ENCODE peak calls at places on chromosomes 4 and X, in nine cellular contexts. One of them, this sample, is unnamed.

GRCh38 chr4:45079616-45080015 is 353.3 kb upstream of the GNPDA2 start:
- DNase-seq in CD8-positive, alpha-beta T cell: no peak
- DNase-seq in fibroblast of lung: no peak
- DNase-seq in SK-N-SH: no peak
- DNase-seq in OCI-LY7: no peak
- DNase-seq in AG09309: no peak
- DNase-seq in stomach: no peak
- DNase-seq in HFF-Myc: no peak
- DNase-seq in kidney: no peak
- DNase-seq in this sample: no peak

GRCh38 chr4:40908297-40908696 is 158.5 kb downstream of the NSUN7 start:
- DNase-seq in AG09309: no peak
- DNase-seq in HFF-Myc: no peak
- DNase-seq in CD8-positive, alpha-beta T cell: no peak
- DNase-seq in fibroblast of lung: no peak
- DNase-seq in SK-N-SH: no peak
- DNase-seq in OCI-LY7: no peak
- DNase-seq in kidney: no peak
- DNase-seq in stomach: no peak
- DNase-seq in this sample: no peak

GRCh38 chr4:4880492-4880891 is 21.0 kb downstream of the MSX1 start:
- DNase-seq in stomach: no peak
- DNase-seq in HFF-Myc: no peak
- DNase-seq in CD8-positive, alpha-beta T cell: no peak
- DNase-seq in SK-N-SH: no peak
- DNase-seq in OCI-LY7: peak
- DNase-seq in AG09309: no peak
- DNase-seq in kidney: no peak
- DNase-seq in fibroblast of lung: no peak
- DNase-seq in this sample: no peak

GRCh38 chrX:113594504-113594903 is 753.9 kb upstream of the AMOT start:
- DNase-seq in HFF-Myc: no peak
- DNase-seq in AG09309: no peak
- DNase-seq in OCI-LY7: no peak
- DNase-seq in CD8-positive, alpha-beta T cell: no peak
- DNase-seq in fibroblast of lung: no peak
- DNase-seq in kidney: no peak
- DNase-seq in stomach: no peak
- DNase-seq in SK-N-SH: no peak
- DNase-seq in this sample: no peak

GRCh38 chrX:133838761-133839676 is 146.4 kb downstream of the GPC3 start:
- DNase-seq in CD8-positive, alpha-beta T cell: peak
- DNase-seq in HFF-Myc: peak
- DNase-seq in OCI-LY7: peak
- DNase-seq in fibroblast of lung: peak
- DNase-seq in AG09309: no peak
- DNase-seq in kidney: no peak
- DNase-seq in stomach: no peak
- DNase-seq in SK-N-SH: peak
- DNase-seq in this sample: no peak

GRCh38 chr4:127141857-127142256 is 490.9 kb upstream of the INTU start:
- DNase-seq in HFF-Myc: no peak
- DNase-seq in CD8-positive, alpha-beta T cell: no peak
- DNase-seq in SK-N-SH: no peak
- DNase-seq in kidney: no peak
- DNase-seq in OCI-LY7: no peak
- DNase-seq in fibroblast of lung: peak
- DNase-seq in stomach: no peak
- DNase-seq in AG09309: peak
- DNase-seq in this sample: no peak

GRCh38 chr4:108249397-108249796 is 80.7 kb upstream of the LEF1 start:
- DNase-seq in CD8-positive, alpha-beta T cell: no peak
- DNase-seq in AG09309: no peak
- DNase-seq in kidney: no peak
- DNase-seq in OCI-LY7: no peak
- DNase-seq in stomach: no peak
- DNase-seq in HFF-Myc: no peak
- DNase-seq in SK-N-SH: no peak
- DNase-seq in fibroblast of lung: no peak
- DNase-seq in this sample: no peak

GRCh38 chr4:23368081-23368697 is 521.7 kb downstream of the PPARGC1A start:
- DNase-seq in OCI-LY7: no peak
- DNase-seq in AG09309: no peak
- DNase-seq in fibroblast of lung: peak
- DNase-seq in HFF-Myc: no peak
- DNase-seq in stomach: peak
- DNase-seq in SK-N-SH: peak
- DNase-seq in kidney: no peak
- DNase-seq in CD8-positive, alpha-beta T cell: no peak
- DNase-seq in this sample: no peak

GRCh38 chr4:124104101-124104500 is 608.4 kb downstream of the ANKRD50 start:
- DNase-seq in AG09309: no peak
- DNase-seq in HFF-Myc: no peak
- DNase-seq in fibroblast of lung: no peak
- DNase-seq in stomach: no peak
- DNase-seq in kidney: no peak
- DNase-seq in OCI-LY7: no peak
- DNase-seq in SK-N-SH: no peak
- DNase-seq in CD8-positive, alpha-beta T cell: no peak
- DNase-seq in this sample: no peak

GRCh38 chr4:26056406-26056805 is 142.4 kb downstream of the SMIM20 start:
- DNase-seq in AG09309: no peak
- DNase-seq in CD8-positive, alpha-beta T cell: no peak
- DNase-seq in SK-N-SH: no peak
- DNase-seq in HFF-Myc: no peak
- DNase-seq in fibroblast of lung: no peak
- DNase-seq in kidney: no peak
- DNase-seq in OCI-LY7: no peak
- DNase-seq in stomach: no peak
- DNase-seq in this sample: no peak

GRCh38 chr4:160213377-160213776 is 1110.5 kb downstream of the RAPGEF2 start:
- DNase-seq in fibroblast of lung: no peak
- DNase-seq in CD8-positive, alpha-beta T cell: no peak
- DNase-seq in stomach: no peak
- DNase-seq in AG09309: no peak
- DNase-seq in SK-N-SH: no peak
- DNase-seq in kidney: no peak
- DNase-seq in OCI-LY7: no peak
- DNase-seq in HFF-Myc: no peak
- DNase-seq in this sample: no peak

GRCh38 chr4:76272582-76272981 is 21.1 kb downstream of the FAM47E start:
- DNase-seq in kidney: no peak
- DNase-seq in OCI-LY7: no peak
- DNase-seq in SK-N-SH: no peak
- DNase-seq in AG09309: no peak
- DNase-seq in fibroblast of lung: no peak
- DNase-seq in CD8-positive, alpha-beta T cell: no peak
- DNase-seq in HFF-Myc: no peak
- DNase-seq in stomach: no peak
- DNase-seq in this sample: no peak

GRCh38 chr4:6986781-6987565 is 56.2 kb upstream of the TADA2B start:
- DNase-seq in AG09309: peak
- DNase-seq in kidney: peak
- DNase-seq in fibroblast of lung: peak
- DNase-seq in OCI-LY7: peak
- DNase-seq in SK-N-SH: peak
- DNase-seq in stomach: peak
- DNase-seq in HFF-Myc: no peak
- DNase-seq in CD8-positive, alpha-beta T cell: peak
- DNase-seq in this sample: no peak
- TF ChIP-seq CTCF in AG09309: no peak
- TF ChIP-seq CTCF in kidney: peak
- TF ChIP-seq CTCF in fibroblast of lung: no peak
- TF ChIP-seq CTCF in OCI-LY7: no peak
- TF ChIP-seq CTCF in SK-N-SH: no peak
- TF ChIP-seq CTCF in stomach: peak
- TF ChIP-seq CTCF in HFF-Myc: no peak
- TF ChIP-seq CTCF in CD8-positive, alpha-beta T cell: no peak
- TF ChIP-seq CTCF in this sample: no peak

GRCh38 chr4:36222702-36223101 is 21.6 kb downstream of the ARAP2 start:
- DNase-seq in fibroblast of lung: peak
- DNase-seq in kidney: no peak
- DNase-seq in CD8-positive, alpha-beta T cell: no peak
- DNase-seq in stomach: no peak
- DNase-seq in SK-N-SH: no peak
- DNase-seq in AG09309: no peak
- DNase-seq in HFF-Myc: no peak
- DNase-seq in OCI-LY7: no peak
- DNase-seq in this sample: no peak

GRCh38 chr4:36226430-36227227 is 17.7 kb downstream of the ARAP2 start:
- DNase-seq in stomach: no peak
- DNase-seq in OCI-LY7: no peak
- DNase-seq in kidney: no peak
- DNase-seq in CD8-positive, alpha-beta T cell: no peak
- DNase-seq in HFF-Myc: no peak
- DNase-seq in fibroblast of lung: no peak
- DNase-seq in AG09309: no peak
- DNase-seq in SK-N-SH: no peak
- DNase-seq in this sample: no peak

GRCh38 chr4:36227913-36228312 is 16.4 kb downstream of the ARAP2 start:
- DNase-seq in stomach: no peak
- DNase-seq in fibroblast of lung: no peak
- DNase-seq in SK-N-SH: no peak
- DNase-seq in OCI-LY7: no peak
- DNase-seq in AG09309: no peak
- DNase-seq in kidney: no peak
- DNase-seq in HFF-Myc: no peak
- DNase-seq in CD8-positive, alpha-beta T cell: no peak
- DNase-seq in this sample: no peak

GRCh38 chr4:36220776-36221175 is 23.5 kb downstream of the ARAP2 start:
- DNase-seq in OCI-LY7: no peak
- DNase-seq in HFF-Myc: no peak
- DNase-seq in AG09309: no peak
- DNase-seq in kidney: no peak
- DNase-seq in fibroblast of lung: no peak
- DNase-seq in SK-N-SH: no peak
- DNase-seq in CD8-positive, alpha-beta T cell: no peak
- DNase-seq in stomach: no peak
- DNase-seq in this sample: no peak

GRCh38 chr4:36224969-36225903 is 19.1 kb downstream of the ARAP2 start:
- DNase-seq in CD8-positive, alpha-beta T cell: no peak
- DNase-seq in stomach: no peak
- DNase-seq in AG09309: no peak
- DNase-seq in OCI-LY7: no peak
- DNase-seq in SK-N-SH: no peak
- DNase-seq in fibroblast of lung: no peak
- DNase-seq in HFF-Myc: no peak
- DNase-seq in kidney: no peak
- DNase-seq in this sample: no peak
- H3K4me3 ChIP-seq in CD8-positive, alpha-beta T cell: no peak
- H3K4me3 ChIP-seq in stomach: no peak
- H3K4me3 ChIP-seq in AG09309: no peak
- H3K4me3 ChIP-seq in OCI-LY7: no peak
- H3K4me3 ChIP-seq in SK-N-SH: no peak
- H3K4me3 ChIP-seq in fibroblast of lung: no peak
- H3K4me3 ChIP-seq in HFF-Myc: no peak
- H3K4me3 ChIP-seq in kidney: no peak
- H3K4me3 ChIP-seq in this sample: no peak

GRCh38 chr4:55444822-55445221 is 49.1 kb downstream of the TMEM165 start:
- DNase-seq in fibroblast of lung: peak
- DNase-seq in SK-N-SH: no peak
- DNase-seq in HFF-Myc: no peak
- DNase-seq in CD8-positive, alpha-beta T cell: no peak
- DNase-seq in stomach: no peak
- DNase-seq in AG09309: no peak
- DNase-seq in OCI-LY7: no peak
- DNase-seq in kidney: no peak
- DNase-seq in this sample: no peak
- TF ChIP-seq CTCF in fibroblast of lung: peak
- TF ChIP-seq CTCF in SK-N-SH: peak
- TF ChIP-seq CTCF in HFF-Myc: peak
- TF ChIP-seq CTCF in CD8-positive, alpha-beta T cell: peak
- TF ChIP-seq CTCF in stomach: no peak
- TF ChIP-seq CTCF in AG09309: peak
- TF ChIP-seq CTCF in OCI-LY7: peak
- TF ChIP-seq CTCF in kidney: peak
- TF ChIP-seq CTCF in this sample: peak

DNA sequence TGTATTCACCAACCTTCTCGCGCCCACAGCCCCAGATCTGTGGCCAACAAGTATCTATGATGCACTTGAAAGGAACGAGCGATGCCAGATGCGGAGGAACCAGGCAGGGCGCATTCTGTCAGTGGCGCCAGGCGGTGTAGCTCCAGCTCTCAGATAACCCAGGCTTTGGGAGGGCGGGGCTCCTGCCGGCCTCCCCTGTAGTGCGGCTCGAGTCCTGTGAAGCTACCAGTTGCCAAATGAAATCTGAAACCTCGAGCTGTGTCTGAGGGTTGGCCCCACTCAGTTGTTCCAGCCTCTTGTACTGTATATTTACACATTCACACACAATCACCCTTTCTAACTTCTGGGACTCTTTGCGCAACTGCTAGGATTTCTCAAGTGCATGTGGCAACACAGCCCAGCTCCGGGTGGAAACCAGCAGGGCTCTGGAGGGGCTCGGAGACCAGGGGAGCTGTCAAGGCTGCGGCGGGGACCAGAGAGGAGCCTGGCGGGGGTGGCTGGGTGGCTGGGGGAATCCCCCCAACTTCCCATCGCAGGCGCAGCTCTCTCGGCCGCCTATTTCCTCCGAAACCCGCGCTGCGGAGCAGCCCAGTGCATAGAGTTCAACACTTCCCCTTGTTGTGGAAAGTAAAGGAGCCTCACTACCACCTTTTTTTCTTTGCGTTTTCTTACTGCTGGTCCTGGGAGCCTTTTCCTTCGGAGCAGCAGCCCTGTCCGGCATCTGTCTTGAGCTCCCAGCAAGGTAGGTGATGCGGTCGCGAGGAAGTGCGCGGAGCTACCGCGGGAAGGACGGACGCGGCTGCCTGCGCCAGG is at the start of gene ARHGAP24:
- DNase-seq in AG09309: peak
- DNase-seq in SK-N-SH: peak
- DNase-seq in CD8-positive, alpha-beta T cell: no peak
- DNase-seq in fibroblast of lung: peak
- DNase-seq in stomach: peak
- DNase-seq in OCI-LY7: peak
- DNase-seq in HFF-Myc: peak
- DNase-seq in kidney: peak
- DNase-seq in this sample: peak
- H3K4me3 ChIP-seq in AG09309: peak
- H3K4me3 ChIP-seq in SK-N-SH: peak
- H3K4me3 ChIP-seq in CD8-positive, alpha-beta T cell: no peak
- H3K4me3 ChIP-seq in fibroblast of lung: peak
- H3K4me3 ChIP-seq in stomach: peak
- H3K4me3 ChIP-seq in OCI-LY7: peak
- H3K4me3 ChIP-seq in HFF-Myc: peak
- H3K4me3 ChIP-seq in kidney: peak
- H3K4me3 ChIP-seq in this sample: peak